ENCODE peak calls at places on chromosomes 4 and X, in ten cellular contexts. Q, U, C, R, N, J, M, T, I and V are unnamed samples.

GRCh38 chrX:15170927-15171326 is 99.0 kb downstream of the ASB9 start:
- DNase-seq in Q (no peak), U (no peak), C (no peak), R (no peak), N (no peak), J (no peak), M (no peak), T (no peak), I (no peak), V (no peak)

GRCh38 chrX:134898450-134898849 is 92.3 kb upstream of the SMIM10 start:
- DNase-seq in Q (no peak), U (no peak), C (no peak), R (peak), N (no peak), J (no peak), M (no peak), T (no peak), I (no peak), V (no peak)

GRCh38 chr4:147782087-147782781 is 50.3 kb downstream of the ARHGAP10 start:
- DNase-seq in Q (no peak), U (no peak), C (no peak), R (peak), N (no peak), J (no peak), M (peak), T (no peak), I (no peak), V (no peak)

GRCh38 chr4:80265571-80266266 is 745 bp upstream of the FGF5 start:
- DNase-seq in Q (no peak), U (no peak), C (no peak), R (peak), N (no peak), J (no peak), M (peak), T (no peak), I (no peak), V (no peak)

GRCh38 chr4:73740353-73740778 is at the start of gene CXCL8:
- DNase-seq in Q (peak), U (no peak), C (no peak), R (peak), N (no peak), J (no peak), M (no peak), T (no peak), I (no peak), V (peak)

GRCh38 chr4:88217169-88217568 is 58.7 kb upstream of the ABCG2 start:
- DNase-seq in Q (no peak), U (no peak), C (no peak), R (no peak), N (no peak), J (no peak), M (no peak), T (no peak), I (no peak), V (no peak)

GRCh38 chr4:187179086-187180070 is 455.7 kb upstream of the FAT1 start:
- DNase-seq in Q (no peak), U (no peak), C (no peak), R (no peak), N (no peak), J (no peak), M (no peak), T (no peak), I (no peak), V (no peak)

GRCh38 chr4:138741366-138741765 is 274.2 kb upstream of the NOCT start:
- DNase-seq in Q (no peak), U (no peak), C (no peak), R (no peak), N (no peak), J (no peak), M (no peak), T (no peak), I (no peak), V (no peak)

GRCh38 chrX:135185795-135186443 is 14.7 kb upstream of the CT55 start:
- DNase-seq in Q (peak), U (peak), C (no peak), R (peak), N (no peak), J (peak), M (peak), T (peak), I (peak), V (no peak)

GRCh38 chr4:117965608-117966007 is 68.7 kb upstream of the NDST3 start:
- DNase-seq in Q (no peak), U (no peak), C (no peak), R (no peak), N (no peak), J (no peak), M (no peak), T (no peak), I (no peak), V (no peak)

GRCh38 chrX:41561045-41561444 is 113.9 kb downstream of the NYX start:
- DNase-seq in Q (peak), U (no peak), C (no peak), R (peak), N (no peak), J (peak), M (no peak), T (no peak), I (no peak), V (no peak)

GRCh38 chrX:104270916-104271512 is 16.3 kb upstream of the ESX1 start:
- DNase-seq in Q (peak), U (peak), C (no peak), R (peak), N (peak), J (peak), M (peak), T (peak), I (no peak), V (peak)

GRCh38 chrX:129462707-129463106 is 60.6 kb downstream of the SMARCA1 start:
- DNase-seq in Q (no peak), U (no peak), C (no peak), R (no peak), N (no peak), J (no peak), M (no peak), T (no peak), I (no peak), V (no peak)

GRCh38 chr4:81627617-81628016 is 155.9 kb upstream of the RASGEF1B start:
- DNase-seq in Q (no peak), U (no peak), C (no peak), R (no peak), N (no peak), J (no peak), M (no peak), T (no peak), I (no peak), V (no peak)

GRCh38 chr4:70703695-70704332 is 15.5 kb downstream of the UTP3 start:
- DNase-seq in Q (no peak), U (no peak), C (no peak), R (peak), N (no peak), J (no peak), M (peak), T (no peak), I (no peak), V (peak)

GRCh38 chr4:581753-582361 is 5.8 kb upstream of the TMEM271 start:
- DNase-seq in Q (no peak), U (no peak), C (no peak), R (no peak), N (no peak), J (no peak), M (no peak), T (no peak), I (no peak), V (no peak)

GRCh38 chrX:15874672-15875071 is 20.1 kb upstream of the AP1S2 start:
- DNase-seq in Q (no peak), U (no peak), C (no peak), R (no peak), N (no peak), J (no peak), M (no peak), T (no peak), I (no peak), V (no peak)

GRCh38 chrX:133698298-133698697 is 283.0 kb upstream of the GPC4 start:
- DNase-seq in Q (peak), U (no peak), C (no peak), R (no peak), N (no peak), J (no peak), M (no peak), T (no peak), I (no peak), V (no peak)

GRCh38 chr4:139419388-139419914 is 34.5 kb upstream of the RAB33B start:
- DNase-seq in Q (peak), U (no peak), C (no peak), R (peak), N (peak), J (peak), M (peak), T (no peak), I (no peak), V (peak)

GRCh38 chr4:27775156-27775555 is 914.5 kb downstream of the STIM2 start:
- DNase-seq in Q (no peak), U (no peak), C (no peak), R (no peak), N (no peak), J (no peak), M (peak), T (no peak), I (no peak), V (no peak)

GRCh38 chrX:146241902-146242301 is 424.3 kb downstream of the SLITRK2 start:
- DNase-seq in Q (no peak), U (no peak), C (no peak), R (no peak), N (no peak), J (no peak), M (peak), T (no peak), I (no peak), V (no peak)

GRCh38 chr4:123127218-123127617 is 204.8 kb upstream of the NUDT6 start:
- DNase-seq in Q (no peak), U (no peak), C (no peak), R (no peak), N (no peak), J (no peak), M (no peak), T (no peak), I (no peak), V (no peak)

GRCh38 chr4:38723726-38724506 is 58.9 kb downstream of the TLR10 start:
- DNase-seq in Q (no peak), U (no peak), C (no peak), R (no peak), N (no peak), J (no peak), M (no peak), T (no peak), I (no peak), V (peak)

GRCh38 chr4:174423257-174423944 is 98.9 kb downstream of the HPGD start:
- DNase-seq in Q (peak), U (no peak), C (no peak), R (peak), N (no peak), J (peak), M (no peak), T (no peak), I (no peak), V (peak)

GRCh38 chr4:38856524-38857337 is at the start of gene TLR6:
- DNase-seq in Q (peak), U (peak), C (no peak), R (peak), N (peak), J (peak), M (peak), T (peak), I (peak), V (peak)

GRCh38 chr4:114302472-114302871 is 296.1 kb upstream of the UGT8 start:
- DNase-seq in Q (no peak), U (no peak), C (no peak), R (no peak), N (no peak), J (no peak), M (no peak), T (no peak), I (no peak), V (no peak)

GRCh38 chr4:11954093-11954492 is 525.4 kb upstream of the HS3ST1 start:
- DNase-seq in Q (no peak), U (no peak), C (no peak), R (no peak), N (no peak), J (no peak), M (no peak), T (no peak), I (peak), V (peak)